ENCODE peak calls at places on chromosomes 12 and 14, in four cellular contexts. K is H9, F is H1, I is T follicular helper cell. U is an unnamed sample.

GRCh38 chr12:108342985-108343384 is 3.9 kb upstream of the CMKLR1 start:
- DNase-seq in F (no peak), K (no peak), I (no peak), U (no peak)

GRCh38 chr14:30559638-30560071 is 697 bp downstream of the G2E3 start:
- DNase-seq in F (no peak), K (no peak), I (no peak), U (peak)

GRCh38 chr12:44674866-44675265 is 201.2 kb downstream of the NELL2 start:
- DNase-seq in F (no peak), I (no peak), K (no peak), U (no peak)

GRCh38 chr12:123397400-123397799 is 13.5 kb downstream of the KMT5A start:
- DNase-seq in I (no peak), K (no peak), F (no peak), U (no peak)

GRCh38 chr14:87102979-87103378 is 890.0 kb downstream of the GALC start:
- DNase-seq in I (no peak), K (no peak), F (no peak), U (no peak)

GRCh38 chr14:95597784-95598204 is 62.9 kb downstream of the GLRX5 start:
- DNase-seq in I (no peak), K (peak), F (peak), U (peak)

GRCh38 chr12:39441963-39442894 is 691 bp downstream of the KIF21A start:
- DNase-seq in K (peak), F (no peak), I (peak), U (peak)

GRCh38 chr12:54002915-54003339 is 3.0 kb downstream of the HOXC9 start:
- DNase-seq in K (no peak), F (no peak), I (no peak), U (no peak)

GRCh38 chr14:24673534-24674203 is 39.7 kb upstream of the GZMB start:
- DNase-seq in I (peak), K (no peak), F (no peak), U (no peak)

GRCh38 chr14:99838555-99839193 is 45.5 kb downstream of the EML1 start:
- DNase-seq in F (no peak), I (no peak), K (peak), U (no peak)

GRCh38 chr12:6822461-6823135 is 977 bp downstream of the GPR162 start:
- DNase-seq in I (no peak), K (no peak), F (no peak), U (peak)

GRCh38 chr14:70919774-70920173 is 12.5 kb downstream of the PCNX1 start:
- DNase-seq in I (no peak), F (no peak), K (no peak), U (no peak)

GRCh38 chr14:24113379-24113800 is 1.2 kb upstream of the DCAF11 start:
- DNase-seq in F (no peak), K (no peak), I (no peak), U (no peak)

GRCh38 chr14:73173092-73173735 is 36.9 kb downstream of the PSEN1 start:
- DNase-seq in I (no peak), K (no peak), F (no peak), U (no peak)

GRCh38 chr12:104420868-104421267 is 35.9 kb upstream of the CHST11 start:
- DNase-seq in I (no peak), K (no peak), F (no peak), U (no peak)

GRCh38 chr14:94974422-94974821 is 182.9 kb downstream of the DICER1 start:
- DNase-seq in I (no peak), F (no peak), K (no peak), U (no peak)

U was measured in H7.